ENCODE peak calls at places on chromosomes 7 and 10, in seven cellular contexts. One of them, this sample, is unnamed.

GRCh38 chr10:92014620-92015019 is 91.0 kb downstream of the BTAF1 start:
- DNase-seq in IMR-90: no peak
- DNase-seq in GM23248: no peak
- DNase-seq in kidney: no peak
- DNase-seq in H1: no peak
- DNase-seq in colonic mucosa: no peak
- DNase-seq in trophoblast cell: no peak
- DNase-seq in this sample: no peak

GRCh38 chr10:129101232-129101980 is 365.6 kb upstream of the MGMT start:
- DNase-seq in kidney: no peak
- DNase-seq in trophoblast cell: no peak
- DNase-seq in H1: peak; percentile 10
- DNase-seq in IMR-90: no peak
- DNase-seq in GM23248: no peak
- DNase-seq in colonic mucosa: no peak
- DNase-seq in this sample: no peak

GRCh38 chr10:58952747-58953466 is 223.5 kb upstream of the PHYHIPL start:
- DNase-seq in IMR-90: peak; percentile 42
- DNase-seq in trophoblast cell: peak; percentile 77
- DNase-seq in colonic mucosa: peak; percentile 63
- DNase-seq in GM23248: peak; percentile 61
- DNase-seq in kidney: no peak
- DNase-seq in H1: peak; percentile 69
- DNase-seq in this sample: peak; percentile 35

GRCh38 chr7:107936312-107936711 is 45.3 kb downstream of the DLD start:
- DNase-seq in IMR-90: no peak
- DNase-seq in trophoblast cell: no peak
- DNase-seq in colonic mucosa: no peak
- DNase-seq in H1: no peak
- DNase-seq in kidney: no peak
- DNase-seq in GM23248: no peak
- DNase-seq in this sample: no peak

GRCh38 chr10:89692416-89692815 is 9.0 kb upstream of the KIF20B start:
- DNase-seq in GM23248: no peak
- DNase-seq in IMR-90: no peak
- DNase-seq in colonic mucosa: no peak
- DNase-seq in H1: no peak
- DNase-seq in trophoblast cell: peak; percentile 71
- DNase-seq in kidney: no peak
- DNase-seq in this sample: no peak

GRCh38 chr7:7793921-7794320 is 75.5 kb upstream of the RPA3 start:
- DNase-seq in colonic mucosa: no peak
- DNase-seq in H1: no peak
- DNase-seq in kidney: no peak
- DNase-seq in GM23248: peak; percentile 13
- DNase-seq in trophoblast cell: peak; percentile 54
- DNase-seq in IMR-90: no peak
- DNase-seq in this sample: no peak

GRCh38 chr7:23490357-23491131 is 20.3 kb upstream of the IGF2BP3 start:
- DNase-seq in H1: peak; percentile 48
- DNase-seq in kidney: peak; percentile 80
- DNase-seq in IMR-90: no peak
- DNase-seq in colonic mucosa: peak; percentile 32
- DNase-seq in trophoblast cell: peak; percentile 48
- DNase-seq in GM23248: peak; percentile 59
- DNase-seq in this sample: no peak

GRCh38 chr7:94655884-94656657 is at the start of gene SGCE:
- DNase-seq in colonic mucosa: peak; percentile 69
- DNase-seq in H1: peak; percentile 91
- DNase-seq in GM23248: peak; percentile 87
- DNase-seq in kidney: peak; percentile 82
- DNase-seq in trophoblast cell: peak; percentile 47
- DNase-seq in IMR-90: peak; percentile 71
- DNase-seq in this sample: peak; percentile 71

GRCh38 chr7:30934732-30935568 is 23.3 kb downstream of the AQP1 start:
- DNase-seq in H1: no peak
- DNase-seq in GM23248: no peak
- DNase-seq in trophoblast cell: no peak
- DNase-seq in IMR-90: no peak
- DNase-seq in kidney: peak; percentile 52
- DNase-seq in colonic mucosa: peak; percentile 53
- DNase-seq in this sample: no peak

GRCh38 chr7:50068026-50068425 is 25.0 kb downstream of the ZPBP start:
- DNase-seq in H1: no peak
- DNase-seq in trophoblast cell: peak; percentile 56
- DNase-seq in colonic mucosa: peak; percentile 27
- DNase-seq in IMR-90: no peak
- DNase-seq in GM23248: peak; percentile 40
- DNase-seq in kidney: no peak
- DNase-seq in this sample: peak; percentile 47

GRCh38 chr10:70118196-70118595 is 14.4 kb downstream of the AIFM2 start:
- DNase-seq in IMR-90: no peak
- DNase-seq in kidney: no peak
- DNase-seq in colonic mucosa: no peak
- DNase-seq in trophoblast cell: no peak
- DNase-seq in GM23248: no peak
- DNase-seq in H1: no peak
- DNase-seq in this sample: no peak

DNA sequence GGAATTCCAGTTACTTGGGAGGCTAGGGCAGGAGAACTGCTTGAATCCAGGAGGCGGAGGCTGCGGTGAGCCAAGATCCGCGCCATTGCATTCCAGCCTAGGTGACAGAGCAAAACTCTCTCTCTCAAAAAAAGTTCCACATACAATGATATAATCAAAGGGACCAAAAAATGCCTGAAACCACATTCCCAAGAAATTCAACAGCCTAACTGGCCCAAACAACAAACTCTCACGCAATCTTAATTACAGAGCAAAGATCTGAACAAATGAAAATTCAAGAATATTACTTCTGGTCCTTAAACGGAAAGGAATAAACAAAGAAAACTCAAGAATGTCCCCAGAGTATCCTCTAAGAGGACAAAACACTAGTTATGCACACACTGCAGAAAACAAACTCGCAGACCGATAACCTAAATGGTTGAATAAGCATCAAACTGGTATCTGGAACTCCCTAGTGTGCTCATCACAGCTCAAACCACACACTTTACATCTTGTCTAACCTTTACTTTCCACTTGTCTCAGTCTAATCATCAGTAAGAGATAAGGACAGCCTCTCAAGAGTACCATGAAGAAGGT is 3.7 kb downstream of the OGA start:
- DNase-seq in colonic mucosa: no peak
- DNase-seq in H1: no peak
- DNase-seq in IMR-90: no peak
- DNase-seq in trophoblast cell: peak; percentile 82
- DNase-seq in kidney: no peak
- DNase-seq in GM23248: peak; percentile 58
- DNase-seq in this sample: no peak
- H3K9ac ChIP-seq in colonic mucosa: no peak overlapping the region
- H3K9ac ChIP-seq in H1: no peak overlapping the region
- H3K9ac ChIP-seq in IMR-90: no peak overlapping the region
- H3K9ac ChIP-seq in trophoblast cell: no peak overlapping the region
- H3K9ac ChIP-seq in kidney: peak overlapping the region; percentile 37
- H3K9ac ChIP-seq in GM23248: peak overlapping the region; percentile 96
- H3K9ac ChIP-seq in this sample: no peak overlapping the region

GRCh38 chr7:44087914-44088838 is 5.8 kb upstream of the POLM start:
- DNase-seq in GM23248: peak; percentile 96
- DNase-seq in H1: no peak
- DNase-seq in kidney: peak; percentile 90
- DNase-seq in IMR-90: peak; percentile 81
- DNase-seq in trophoblast cell: no peak
- DNase-seq in colonic mucosa: peak; percentile 49
- DNase-seq in this sample: no peak

GRCh38 chr7:44085549-44085948 is 3.2 kb upstream of the POLM start:
- DNase-seq in IMR-90: no peak
- DNase-seq in trophoblast cell: no peak
- DNase-seq in H1: no peak
- DNase-seq in GM23248: no peak
- DNase-seq in colonic mucosa: no peak
- DNase-seq in kidney: peak; percentile 56
- DNase-seq in this sample: no peak

GRCh38 chr7:44083796-44084195 is 1.5 kb upstream of the POLM start:
- DNase-seq in H1: no peak
- DNase-seq in GM23248: no peak
- DNase-seq in trophoblast cell: no peak
- DNase-seq in colonic mucosa: no peak
- DNase-seq in IMR-90: no peak
- DNase-seq in kidney: peak; percentile 38
- DNase-seq in this sample: no peak

GRCh38 chr7:44084695-44085094 is 2.4 kb upstream of the POLM start:
- DNase-seq in colonic mucosa: no peak
- DNase-seq in H1: no peak
- DNase-seq in GM23248: no peak
- DNase-seq in IMR-90: peak; percentile 39
- DNase-seq in trophoblast cell: no peak
- DNase-seq in kidney: no peak
- DNase-seq in this sample: no peak

GRCh38 chr7:44086627-44087026 is 4.3 kb upstream of the POLM start:
- DNase-seq in H1: no peak
- DNase-seq in kidney: no peak
- DNase-seq in colonic mucosa: no peak
- DNase-seq in IMR-90: no peak
- DNase-seq in GM23248: no peak
- DNase-seq in trophoblast cell: no peak
- DNase-seq in this sample: no peak
- H3K9ac ChIP-seq in H1: no peak overlapping the region
- H3K9ac ChIP-seq in kidney: no peak overlapping the region
- H3K9ac ChIP-seq in colonic mucosa: no peak overlapping the region
- H3K9ac ChIP-seq in IMR-90: no peak overlapping the region
- H3K9ac ChIP-seq in GM23248: peak overlapping the region; percentile 79
- H3K9ac ChIP-seq in trophoblast cell: no peak overlapping the region
- H3K9ac ChIP-seq in this sample: no peak overlapping the region

GRCh38 chr10:99235469-99235871 is at the start of gene HPSE2:
- DNase-seq in colonic mucosa: no peak
- DNase-seq in H1: peak; percentile 60
- DNase-seq in trophoblast cell: peak; percentile 31
- DNase-seq in kidney: no peak
- DNase-seq in IMR-90: no peak
- DNase-seq in GM23248: no peak
- DNase-seq in this sample: no peak
- H3K9ac ChIP-seq in colonic mucosa: peak within 1 kb of the TSS; percentile 12
- H3K9ac ChIP-seq in H1: no peak within 1 kb of the TSS
- H3K9ac ChIP-seq in trophoblast cell: no peak within 1 kb of the TSS
- H3K9ac ChIP-seq in kidney: no peak within 1 kb of the TSS
- H3K9ac ChIP-seq in IMR-90: no peak within 1 kb of the TSS
- H3K9ac ChIP-seq in GM23248: no peak within 1 kb of the TSS
- H3K9ac ChIP-seq in this sample: no peak within 1 kb of the TSS

DNA sequence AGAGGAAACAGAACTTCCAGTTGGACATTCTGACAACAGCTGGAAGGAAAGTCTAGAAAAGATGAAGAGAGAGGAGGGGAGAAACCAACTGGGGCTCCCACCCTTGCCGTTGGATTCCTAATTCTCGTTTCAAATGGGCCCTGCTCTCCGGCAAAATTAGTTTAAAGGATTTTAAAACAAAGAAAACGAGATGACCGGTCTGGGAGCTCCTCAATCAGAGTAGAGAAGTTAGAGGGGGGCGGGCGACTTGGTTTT is 1.5 kb upstream of the EN2 start:
- DNase-seq in H1: no peak
- DNase-seq in GM23248: no peak
- DNase-seq in colonic mucosa: no peak
- DNase-seq in IMR-90: no peak
- DNase-seq in kidney: no peak
- DNase-seq in trophoblast cell: no peak
- DNase-seq in this sample: no peak
- H3K9ac ChIP-seq in H1: no peak overlapping the region
- H3K9ac ChIP-seq in GM23248: no peak overlapping the region
- H3K9ac ChIP-seq in colonic mucosa: no peak overlapping the region
- H3K9ac ChIP-seq in IMR-90: no peak overlapping the region
- H3K9ac ChIP-seq in kidney: no peak overlapping the region
- H3K9ac ChIP-seq in trophoblast cell: no peak overlapping the region
- H3K9ac ChIP-seq in this sample: no peak overlapping the region

GRCh38 chr7:99127636-99128035 is 16.3 kb downstream of the SMURF1 start:
- DNase-seq in GM23248: peak; percentile 88
- DNase-seq in colonic mucosa: no peak
- DNase-seq in IMR-90: peak; percentile 56
- DNase-seq in H1: no peak
- DNase-seq in trophoblast cell: no peak
- DNase-seq in kidney: no peak
- DNase-seq in this sample: no peak

GRCh38 chr7:99126921-99127553 is 16.9 kb downstream of the SMURF1 start:
- DNase-seq in colonic mucosa: no peak
- DNase-seq in IMR-90: no peak
- DNase-seq in H1: no peak
- DNase-seq in GM23248: peak; percentile 92
- DNase-seq in trophoblast cell: peak; percentile 89
- DNase-seq in kidney: no peak
- DNase-seq in this sample: no peak

GRCh38 chr7:99129536-99129935 is 14.4 kb downstream of the SMURF1 start:
- DNase-seq in IMR-90: no peak
- DNase-seq in colonic mucosa: no peak
- DNase-seq in trophoblast cell: no peak
- DNase-seq in kidney: no peak
- DNase-seq in H1: no peak
- DNase-seq in GM23248: no peak
- DNase-seq in this sample: no peak

GRCh38 chr7:99129001-99129400 is 14.9 kb downstream of the SMURF1 start:
- DNase-seq in GM23248: peak; percentile 14
- DNase-seq in colonic mucosa: no peak
- DNase-seq in H1: no peak
- DNase-seq in IMR-90: no peak
- DNase-seq in trophoblast cell: no peak
- DNase-seq in kidney: no peak
- DNase-seq in this sample: no peak

GRCh38 chr7:99128076-99128950 is 15.6 kb downstream of the SMURF1 start:
- DNase-seq in H1: no peak
- DNase-seq in colonic mucosa: no peak
- DNase-seq in trophoblast cell: no peak
- DNase-seq in GM23248: peak; percentile 67
- DNase-seq in kidney: no peak
- DNase-seq in IMR-90: no peak
- DNase-seq in this sample: no peak
- H3K9ac ChIP-seq in H1: no peak overlapping the region
- H3K9ac ChIP-seq in colonic mucosa: no peak overlapping the region
- H3K9ac ChIP-seq in trophoblast cell: no peak overlapping the region
- H3K9ac ChIP-seq in GM23248: peak overlapping the region; percentile 91
- H3K9ac ChIP-seq in kidney: no peak overlapping the region
- H3K9ac ChIP-seq in IMR-90: no peak overlapping the region
- H3K9ac ChIP-seq in this sample: no peak overlapping the region

GRCh38 chr10:6669269-6669859 is 89.3 kb upstream of the PRKCQ start:
- DNase-seq in kidney: no peak
- DNase-seq in colonic mucosa: peak; percentile 21
- DNase-seq in trophoblast cell: peak; percentile 65
- DNase-seq in GM23248: peak; percentile 68
- DNase-seq in H1: no peak
- DNase-seq in IMR-90: peak; percentile 73
- DNase-seq in this sample: peak; percentile 30

GRCh38 chr10:6667679-6668270 is 87.7 kb upstream of the PRKCQ start:
- DNase-seq in colonic mucosa: peak; percentile 22
- DNase-seq in kidney: no peak
- DNase-seq in IMR-90: peak; percentile 43
- DNase-seq in GM23248: peak; percentile 58
- DNase-seq in H1: peak; percentile 59
- DNase-seq in trophoblast cell: peak; percentile 55
- DNase-seq in this sample: peak; percentile 37

GRCh38 chr10:6665847-6666246 is 85.8 kb upstream of the PRKCQ start:
- DNase-seq in GM23248: no peak
- DNase-seq in IMR-90: no peak
- DNase-seq in H1: no peak
- DNase-seq in trophoblast cell: no peak
- DNase-seq in colonic mucosa: no peak
- DNase-seq in kidney: no peak
- DNase-seq in this sample: no peak

GRCh38 chr10:6671976-6672375 is 91.9 kb upstream of the PRKCQ start:
- DNase-seq in GM23248: no peak
- DNase-seq in trophoblast cell: no peak
- DNase-seq in H1: no peak
- DNase-seq in IMR-90: peak; percentile 5
- DNase-seq in colonic mucosa: no peak
- DNase-seq in kidney: no peak
- DNase-seq in this sample: no peak

GRCh38 chr10:6667150-6667549 is 87.1 kb upstream of the PRKCQ start:
- DNase-seq in H1: no peak
- DNase-seq in trophoblast cell: no peak
- DNase-seq in GM23248: no peak
- DNase-seq in kidney: no peak
- DNase-seq in IMR-90: no peak
- DNase-seq in colonic mucosa: no peak
- DNase-seq in this sample: no peak
- H3K9ac ChIP-seq in H1: no peak overlapping the region
- H3K9ac ChIP-seq in trophoblast cell: no peak overlapping the region
- H3K9ac ChIP-seq in GM23248: no peak overlapping the region
- H3K9ac ChIP-seq in kidney: no peak overlapping the region
- H3K9ac ChIP-seq in IMR-90: no peak overlapping the region
- H3K9ac ChIP-seq in colonic mucosa: no peak overlapping the region
- H3K9ac ChIP-seq in this sample: no peak overlapping the region